ENCODE peak calls at places on chromosome 21, in nine cellular contexts. A is brain microvascular endothelial cell, B is colonic mucosa, Q is NCI-H146, W is left ventricle myocardium inferior, X is T-helper 1 cell, H is left cardiac atrium, E is AML-193, N is NCI-H345. G is an unnamed sample.

GRCh38 chr21:46157987-46158451 is 2.6 kb upstream of the FTCD start:
- DNase-seq in A (no peak), B (no peak), Q (no peak), W (no peak), X (no peak), H (no peak), E (no peak), N (no peak), G (no peak)

GRCh38 chr21:45532826-45533730 is 9.2 kb downstream of the SLC19A1 start:
- DNase-seq in A (no peak), B (peak), Q (no peak), W (peak), X (no peak), H (peak), E (peak), N (no peak), G (no peak)

GRCh38 chr21:36767096-36767495 is 68.2 kb downstream of the SIM2 start:
- DNase-seq in A (no peak), B (no peak), Q (no peak), W (no peak), X (no peak), H (no peak), E (no peak), N (no peak), G (no peak)

GRCh38 chr21:45545236-45545570 is 3.0 kb upstream of the SLC19A1 start:
- DNase-seq in A (no peak), B (no peak), Q (no peak), W (no peak), X (no peak), H (no peak), E (no peak), N (no peak), G (no peak)

GRCh38 chr21:15421947-15422346 is 307.8 kb upstream of the USP25 start:
- DNase-seq in A (no peak), B (no peak), Q (no peak), W (no peak), X (no peak), H (no peak), E (no peak), N (no peak), G (no peak)

GRCh38 chr21:35048706-35049617 is at the start of gene RUNX1:
- DNase-seq in A (peak), B (peak), Q (no peak), W (no peak), X (peak), H (peak), E (peak), N (no peak), G (no peak)

GRCh38 chr21:45919593-45919992 is 62.0 kb upstream of the COL6A1 start:
- DNase-seq in A (no peak), B (no peak), Q (no peak), W (no peak), X (no peak), H (peak), E (no peak), N (no peak), G (no peak)

GRCh38 chr21:41631564-41632461 is 123.9 kb upstream of the TMPRSS2 start:
- DNase-seq in A (no peak), B (peak), Q (peak), W (no peak), X (no peak), H (no peak), E (no peak), N (peak), G (no peak)

GRCh38 chr21:15088483-15088882 is 23.7 kb upstream of the NRIP1 start:
- DNase-seq in A (no peak), B (no peak), Q (no peak), W (no peak), X (no peak), H (no peak), E (no peak), N (no peak), G (no peak)

GRCh38 chr21:15058718-15059316 is 6.0 kb downstream of the NRIP1 start:
- DNase-seq in A (peak), B (no peak), Q (no peak), W (no peak), X (no peak), H (no peak), E (no peak), N (no peak), G (no peak)

GRCh38 chr21:17726047-17726446 is 93.1 kb downstream of the C21orf91 start:
- DNase-seq in A (no peak), B (no peak), Q (no peak), W (no peak), X (no peak), H (no peak), E (peak), N (peak), G (no peak)

GRCh38 chr21:40143822-40144525 is 276.7 kb downstream of the PCP4 start:
- DNase-seq in A (peak), B (peak), Q (peak), W (peak), X (no peak), H (peak), E (peak), N (peak), G (no peak)

GRCh38 chr21:38716942-38717341 is 88.8 kb upstream of the ETS2 start:
- DNase-seq in A (peak), B (no peak), Q (no peak), W (no peak), X (no peak), H (no peak), E (no peak), N (no peak), G (no peak)

GRCh38 chr21:28426545-28426944 is 566.1 kb downstream of the LTN1 start:
- DNase-seq in A (no peak), B (no peak), Q (no peak), W (no peak), X (no peak), H (no peak), E (no peak), N (no peak), G (no peak)

GRCh38 chr21:15400905-15401304 is 328.9 kb upstream of the USP25 start:
- DNase-seq in A (no peak), B (no peak), Q (no peak), W (no peak), X (no peak), H (no peak), E (no peak), N (no peak), G (no peak)